ENCODE peak calls at places on chromosome 22, in eight cellular contexts. One of them, this sample, is unnamed.

GRCh38 chr22:45318558-45319318 is 9.0 kb downstream of the FAM118A start:
- DNase-seq in kidney: no peak
- DNase-seq in esophagus squamous epithelium: no peak
- DNase-seq in stomach: no peak
- DNase-seq in GM23248: no peak
- DNase-seq in sigmoid colon: no peak
- DNase-seq in upper lobe of left lung: no peak
- DNase-seq in uterus: no peak
- DNase-seq in this sample: no peak

GRCh38 chr22:44807915-44808690 is 55.7 kb downstream of the ARHGAP8 start:
- DNase-seq in stomach: no peak
- DNase-seq in GM23248: no peak
- DNase-seq in kidney: peak; percentile 45
- DNase-seq in sigmoid colon: no peak
- DNase-seq in esophagus squamous epithelium: no peak
- DNase-seq in upper lobe of left lung: no peak
- DNase-seq in uterus: no peak
- DNase-seq in this sample: no peak

GRCh38 chr22:46526484-46526839 is 11.0 kb downstream of the CELSR1 start:
- DNase-seq in kidney: peak; percentile 61
- DNase-seq in uterus: no peak
- DNase-seq in stomach: no peak
- DNase-seq in upper lobe of left lung: no peak
- DNase-seq in sigmoid colon: no peak
- DNase-seq in esophagus squamous epithelium: no peak
- DNase-seq in GM23248: no peak
- DNase-seq in this sample: no peak

GRCh38 chr22:43812890-43813289 is 785 bp upstream of the EFCAB6 start:
- DNase-seq in esophagus squamous epithelium: no peak
- DNase-seq in stomach: no peak
- DNase-seq in uterus: no peak
- DNase-seq in upper lobe of left lung: no peak
- DNase-seq in GM23248: no peak
- DNase-seq in kidney: no peak
- DNase-seq in sigmoid colon: no peak
- DNase-seq in this sample: no peak

GRCh38 chr22:49983148-49984042 is 22.8 kb downstream of the PIM3 start:
- DNase-seq in GM23248: no peak
- DNase-seq in kidney: peak; percentile 78
- DNase-seq in upper lobe of left lung: peak; percentile 88
- DNase-seq in stomach: no peak
- DNase-seq in sigmoid colon: no peak
- DNase-seq in esophagus squamous epithelium: no peak
- DNase-seq in uterus: peak; percentile 15
- DNase-seq in this sample: no peak

GRCh38 chr22:26339755-26340154 is 89.3 kb upstream of the ASPHD2 start:
- DNase-seq in uterus: no peak
- DNase-seq in stomach: no peak
- DNase-seq in GM23248: no peak
- DNase-seq in upper lobe of left lung: no peak
- DNase-seq in kidney: no peak
- DNase-seq in esophagus squamous epithelium: no peak
- DNase-seq in sigmoid colon: peak; percentile 21
- DNase-seq in this sample: no peak

GRCh38 chr22:32660292-32660691 is 141.2 kb upstream of the TIMP3 start:
- DNase-seq in sigmoid colon: peak; percentile 84
- DNase-seq in esophagus squamous epithelium: no peak
- DNase-seq in stomach: peak; percentile 70
- DNase-seq in upper lobe of left lung: no peak
- DNase-seq in kidney: no peak
- DNase-seq in uterus: peak; percentile 69
- DNase-seq in GM23248: peak; percentile 78
- DNase-seq in this sample: peak; percentile 69

GRCh38 chr22:46262449-46263207 is 515 bp downstream of the PKDREJ start:
- DNase-seq in uterus: peak; percentile 50
- DNase-seq in GM23248: peak; percentile 67
- DNase-seq in esophagus squamous epithelium: no peak
- DNase-seq in stomach: peak; percentile 65
- DNase-seq in sigmoid colon: peak; percentile 86
- DNase-seq in kidney: peak; percentile 91
- DNase-seq in upper lobe of left lung: peak; percentile 90
- DNase-seq in this sample: peak; percentile 71

GRCh38 chr22:42990131-42990838 is 24.7 kb downstream of the PACSIN2 start:
- DNase-seq in stomach: no peak
- DNase-seq in upper lobe of left lung: no peak
- DNase-seq in kidney: no peak
- DNase-seq in sigmoid colon: peak; percentile 71
- DNase-seq in uterus: no peak
- DNase-seq in esophagus squamous epithelium: no peak
- DNase-seq in GM23248: peak; percentile 97
- DNase-seq in this sample: peak; percentile 36

GRCh38 chr22:28019881-28020861 is 101.1 kb upstream of the PITPNB start:
- DNase-seq in upper lobe of left lung: peak; percentile 90
- DNase-seq in kidney: peak; percentile 86
- DNase-seq in esophagus squamous epithelium: no peak
- DNase-seq in stomach: peak; percentile 71
- DNase-seq in sigmoid colon: peak; percentile 90
- DNase-seq in uterus: peak; percentile 83
- DNase-seq in GM23248: peak; percentile 78
- DNase-seq in this sample: peak; percentile 68

GRCh38 chr22:20553947-20554741 is 46.7 kb downstream of the MED15 start:
- DNase-seq in uterus: no peak
- DNase-seq in sigmoid colon: peak; percentile 61
- DNase-seq in stomach: no peak
- DNase-seq in upper lobe of left lung: no peak
- DNase-seq in GM23248: no peak
- DNase-seq in esophagus squamous epithelium: no peak
- DNase-seq in kidney: no peak
- DNase-seq in this sample: no peak

GRCh38 chr22:37887610-37888378 is 18.3 kb upstream of the MICALL1 start:
- DNase-seq in stomach: no peak
- DNase-seq in sigmoid colon: peak; percentile 91
- DNase-seq in GM23248: peak; percentile 78
- DNase-seq in uterus: peak; percentile 88
- DNase-seq in upper lobe of left lung: no peak
- DNase-seq in esophagus squamous epithelium: no peak
- DNase-seq in kidney: no peak
- DNase-seq in this sample: no peak

GRCh38 chr22:48708558-48709245 is 1119.0 kb downstream of the BRD1 start:
- DNase-seq in GM23248: no peak
- DNase-seq in uterus: no peak
- DNase-seq in sigmoid colon: peak; percentile 61
- DNase-seq in upper lobe of left lung: peak; percentile 58
- DNase-seq in kidney: peak; percentile 51
- DNase-seq in esophagus squamous epithelium: no peak
- DNase-seq in stomach: no peak
- DNase-seq in this sample: no peak

GRCh38 chr22:20514658-20515406 is 7.4 kb downstream of the MED15 start:
- DNase-seq in kidney: peak; percentile 10
- DNase-seq in sigmoid colon: no peak
- DNase-seq in upper lobe of left lung: no peak
- DNase-seq in GM23248: peak; percentile 97
- DNase-seq in uterus: no peak
- DNase-seq in stomach: no peak
- DNase-seq in esophagus squamous epithelium: no peak
- DNase-seq in this sample: no peak

GRCh38 chr22:50702261-50702671 is 29.6 kb downstream of the SHANK3 start:
- DNase-seq in esophagus squamous epithelium: no peak
- DNase-seq in sigmoid colon: peak; percentile 29
- DNase-seq in stomach: no peak
- DNase-seq in uterus: no peak
- DNase-seq in GM23248: no peak
- DNase-seq in upper lobe of left lung: no peak
- DNase-seq in kidney: no peak
- DNase-seq in this sample: no peak

GRCh38 chr22:49294656-49295464 is 532.8 kb downstream of the BRD1 start:
- DNase-seq in sigmoid colon: no peak
- DNase-seq in kidney: no peak
- DNase-seq in GM23248: no peak
- DNase-seq in esophagus squamous epithelium: no peak
- DNase-seq in stomach: peak; percentile 16
- DNase-seq in uterus: no peak
- DNase-seq in upper lobe of left lung: no peak
- DNase-seq in this sample: no peak

GRCh38 chr22:17140022-17140421 is 18.9 kb upstream of the TMEM121B start:
- DNase-seq in stomach: no peak
- DNase-seq in GM23248: no peak
- DNase-seq in uterus: no peak
- DNase-seq in sigmoid colon: no peak
- DNase-seq in kidney: no peak
- DNase-seq in esophagus squamous epithelium: no peak
- DNase-seq in upper lobe of left lung: no peak
- DNase-seq in this sample: no peak

GRCh38 chr22:27588273-27588672 is 213.3 kb downstream of the MN1 start:
- DNase-seq in upper lobe of left lung: no peak
- DNase-seq in uterus: no peak
- DNase-seq in GM23248: no peak
- DNase-seq in stomach: peak; percentile 42
- DNase-seq in esophagus squamous epithelium: no peak
- DNase-seq in kidney: no peak
- DNase-seq in sigmoid colon: no peak
- DNase-seq in this sample: no peak

GRCh38 chr22:37560682-37561208 is 465 bp downstream of the CDC42EP1 start:
- DNase-seq in kidney: peak; percentile 91
- DNase-seq in esophagus squamous epithelium: no peak
- DNase-seq in stomach: no peak
- DNase-seq in upper lobe of left lung: peak; percentile 91
- DNase-seq in uterus: peak; percentile 73
- DNase-seq in sigmoid colon: peak; percentile 81
- DNase-seq in GM23248: peak; percentile 67
- DNase-seq in this sample: peak; percentile 34

GRCh38 chr22:22748297-22748743 is 103.9 kb downstream of the GGTLC2 start:
- DNase-seq in upper lobe of left lung: no peak
- DNase-seq in esophagus squamous epithelium: no peak
- DNase-seq in stomach: peak; percentile 64
- DNase-seq in kidney: no peak
- DNase-seq in sigmoid colon: no peak
- DNase-seq in GM23248: peak; percentile 68
- DNase-seq in uterus: no peak
- DNase-seq in this sample: peak; percentile 54

GRCh38 chr22:49997221-49997599 is 15.4 kb downstream of the IL17REL start:
- DNase-seq in sigmoid colon: peak; percentile 60
- DNase-seq in upper lobe of left lung: peak; percentile 41
- DNase-seq in esophagus squamous epithelium: no peak
- DNase-seq in uterus: no peak
- DNase-seq in GM23248: no peak
- DNase-seq in kidney: peak; percentile 81
- DNase-seq in stomach: peak; percentile 91
- DNase-seq in this sample: peak; percentile 82

GRCh38 chr22:48242461-48242864 is 1480.0 kb downstream of the TBC1D22A start:
- DNase-seq in upper lobe of left lung: no peak
- DNase-seq in esophagus squamous epithelium: no peak
- DNase-seq in stomach: peak; percentile 2
- DNase-seq in GM23248: no peak
- DNase-seq in uterus: no peak
- DNase-seq in kidney: no peak
- DNase-seq in sigmoid colon: no peak
- DNase-seq in this sample: no peak

GRCh38 chr22:20568502-20569058 is 61.2 kb downstream of the MED15 start:
- DNase-seq in stomach: no peak
- DNase-seq in sigmoid colon: no peak
- DNase-seq in GM23248: no peak
- DNase-seq in kidney: peak; percentile 49
- DNase-seq in uterus: no peak
- DNase-seq in esophagus squamous epithelium: no peak
- DNase-seq in upper lobe of left lung: no peak
- DNase-seq in this sample: no peak

GRCh38 chr22:36375071-36375980 is 12.4 kb downstream of the MYH9 start:
- DNase-seq in uterus: no peak
- DNase-seq in upper lobe of left lung: no peak
- DNase-seq in GM23248: peak; percentile 39
- DNase-seq in kidney: no peak
- DNase-seq in esophagus squamous epithelium: no peak
- DNase-seq in stomach: no peak
- DNase-seq in sigmoid colon: no peak
- DNase-seq in this sample: no peak
- H3K27ac ChIP-seq in uterus: peak overlapping the region; percentile 96
- H3K27ac ChIP-seq in upper lobe of left lung: peak overlapping the region; percentile 91
- H3K27ac ChIP-seq in GM23248: peak overlapping the region; percentile 61
- H3K27ac ChIP-seq in kidney: peak overlapping the region; percentile 36
- H3K27ac ChIP-seq in esophagus squamous epithelium: peak overlapping the region; percentile 100
- H3K27ac ChIP-seq in stomach: peak overlapping the region; percentile 95
- H3K27ac ChIP-seq in sigmoid colon: peak overlapping the region; percentile 98
- H3K27ac ChIP-seq in this sample: peak overlapping the region; percentile 96

DNA sequence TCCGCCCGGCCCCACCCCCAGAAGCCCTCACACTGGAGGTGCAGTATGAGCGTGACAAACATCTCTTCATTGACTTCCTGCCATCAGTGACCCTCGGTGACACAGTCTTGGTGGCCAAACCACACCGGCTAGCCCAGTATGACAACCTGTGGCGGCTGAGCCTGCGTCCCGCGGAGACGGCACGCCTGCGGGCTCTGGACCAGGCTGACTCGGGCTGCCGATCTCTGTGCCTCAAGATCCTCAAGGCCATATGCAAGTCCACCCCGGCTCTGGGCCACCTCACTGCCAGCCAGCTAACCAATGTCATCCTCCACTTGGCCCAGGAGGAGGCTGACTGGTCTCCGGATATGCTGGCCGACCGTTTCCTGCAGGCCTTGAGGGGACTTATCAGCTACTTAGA is 6.6 kb upstream of the ATF4 start:
- DNase-seq in sigmoid colon: no peak
- DNase-seq in upper lobe of left lung: no peak
- DNase-seq in stomach: no peak
- DNase-seq in uterus: no peak
- DNase-seq in GM23248: no peak
- DNase-seq in esophagus squamous epithelium: no peak
- DNase-seq in kidney: peak; percentile 75
- DNase-seq in this sample: no peak
- H3K36me3 ChIP-seq in sigmoid colon: peaks cover 50% of the 10 kb centered on the region
- H3K36me3 ChIP-seq in upper lobe of left lung: peaks cover 51% of the 10 kb centered on the region
- H3K36me3 ChIP-seq in stomach: peaks cover 89% of the 10 kb centered on the region
- H3K36me3 ChIP-seq in uterus: no peaks in the 10 kb centered on the region
- H3K36me3 ChIP-seq in GM23248: peaks cover 34% of the 10 kb centered on the region
- H3K36me3 ChIP-seq in esophagus squamous epithelium: peaks cover 30% of the 10 kb centered on the region
- H3K36me3 ChIP-seq in kidney: peaks cover 50% of the 10 kb centered on the region
- H3K36me3 ChIP-seq in this sample: no peaks in the 10 kb centered on the region

DNA sequence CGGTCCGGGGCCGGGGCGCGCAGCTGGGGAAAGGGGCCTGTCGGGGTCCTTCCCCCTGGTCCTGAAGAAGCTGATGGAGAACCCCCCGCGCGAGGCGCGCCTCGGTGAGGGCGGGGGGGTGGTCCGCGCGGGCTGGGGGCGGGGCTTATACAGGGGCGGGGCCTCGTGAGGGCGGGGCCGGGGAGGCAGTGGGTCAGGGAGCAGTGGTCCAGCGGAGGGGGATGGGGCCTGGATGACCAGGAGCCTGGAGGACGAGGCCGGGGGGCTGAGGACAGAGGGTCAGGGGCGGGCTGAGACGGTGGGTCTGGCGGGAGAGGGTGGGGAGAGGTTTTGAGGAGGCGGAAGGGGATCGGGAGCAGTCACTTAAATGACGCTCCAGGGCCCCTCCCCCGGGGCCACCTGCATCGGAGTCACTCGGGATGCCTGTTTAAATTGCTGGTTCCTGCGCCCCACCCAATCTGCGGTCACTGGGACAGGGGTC is 396 bp downstream of the TEF start:
- DNase-seq in upper lobe of left lung: no peak
- DNase-seq in sigmoid colon: peak; percentile 91
- DNase-seq in kidney: peak; percentile 95
- DNase-seq in esophagus squamous epithelium: peak; percentile 44
- DNase-seq in uterus: peak; percentile 84
- DNase-seq in stomach: peak; percentile 66
- DNase-seq in GM23248: peak; percentile 72
- DNase-seq in this sample: peak; percentile 74
- H3K27ac ChIP-seq in upper lobe of left lung: peak overlapping the region; percentile 98
- H3K27ac ChIP-seq in sigmoid colon: peak overlapping the region; percentile 99
- H3K27ac ChIP-seq in kidney: peak overlapping the region; percentile 100
- H3K27ac ChIP-seq in esophagus squamous epithelium: peak overlapping the region; percentile 97
- H3K27ac ChIP-seq in uterus: peak overlapping the region; percentile 97
- H3K27ac ChIP-seq in stomach: peak overlapping the region; percentile 93
- H3K27ac ChIP-seq in GM23248: peak overlapping the region; percentile 96
- H3K27ac ChIP-seq in this sample: peak overlapping the region; percentile 98

GRCh38 chr22:19065298-19065859 is 56.8 kb downstream of the DGCR2 start:
- DNase-seq in sigmoid colon: peak; percentile 29
- DNase-seq in stomach: no peak
- DNase-seq in kidney: no peak
- DNase-seq in upper lobe of left lung: no peak
- DNase-seq in esophagus squamous epithelium: no peak
- DNase-seq in GM23248: no peak
- DNase-seq in uterus: no peak
- DNase-seq in this sample: no peak
- H3K36me3 ChIP-seq in sigmoid colon: peaks cover 29% of the 10 kb centered on the region
- H3K36me3 ChIP-seq in stomach: peaks cover 100% of the 10 kb centered on the region
- H3K36me3 ChIP-seq in kidney: peaks cover 31% of the 10 kb centered on the region
- H3K36me3 ChIP-seq in upper lobe of left lung: peaks cover 75% of the 10 kb centered on the region
- H3K36me3 ChIP-seq in esophagus squamous epithelium: peaks cover 49% of the 10 kb centered on the region
- H3K36me3 ChIP-seq in GM23248: no peaks in the 10 kb centered on the region
- H3K36me3 ChIP-seq in uterus: no peaks in the 10 kb centered on the region
- H3K36me3 ChIP-seq in this sample: peaks cover 33% of the 10 kb centered on the region